ENCODE peak calls at places on chromosomes 2 and 18, in five cellular contexts. X, G, E, M and Z are unnamed samples.

GRCh38 chr2:169141713-169142352 is 72.5 kb downstream of the DHRS9 start:
- DNase-seq in X (peak; percentile 25), G (no peak), E (no peak), M (no peak), Z (peak; percentile 67)

GRCh38 chr2:216117566-216117965 is 8.4 kb downstream of the XRCC5 start:
- DNase-seq in X (no peak), G (no peak), E (no peak), M (no peak), Z (no peak)

GRCh38 chr2:95346738-95347671 is 49.9 kb downstream of the KCNIP3 start:
- DNase-seq in X (peak; percentile 43), G (peak; percentile 81), E (peak; percentile 57), M (peak; percentile 69), Z (no peak)

GRCh38 chr2:30235008-30235655 is 3.8 kb downstream of the LBH start:
- DNase-seq in X (no peak), G (no peak), E (no peak), M (no peak), Z (no peak)

GRCh38 chr18:73199151-73199550 is 331.4 kb upstream of the NETO1 start:
- DNase-seq in X (no peak), G (no peak), E (no peak), M (no peak), Z (no peak)

GRCh38 chr2:44245068-44245861 is 30.0 kb upstream of the SLC3A1 start:
- DNase-seq in X (no peak), G (no peak), E (no peak), M (no peak), Z (peak; percentile 46)

GRCh38 chr2:241903121-241904010 is 33.8 kb downstream of the RTP5 start:
- DNase-seq in X (no peak), G (peak; percentile 75), E (peak; percentile 51), M (peak; percentile 48), Z (peak; percentile 61)

GRCh38 chr18:32773187-32773712 is 427 bp upstream of the KLHL14 start:
- DNase-seq in X (no peak), G (no peak), E (no peak), M (no peak), Z (no peak)

GRCh38 chr2:226981731-226982373 is 146.0 kb downstream of the RHBDD1 start:
- DNase-seq in X (no peak), G (no peak), E (no peak), M (no peak), Z (no peak)

GRCh38 chr2:197599285-197599965 is 76.0 kb downstream of the RFTN2 start:
- DNase-seq in X (no peak), G (no peak), E (no peak), M (no peak), Z (no peak)

GRCh38 chr18:51107082-51107481 is 77.1 kb downstream of the SMAD4 start:
- DNase-seq in X (no peak), G (peak; percentile 48), E (no peak), M (no peak), Z (no peak)

GRCh38 chr2:6841537-6842287 is 24.0 kb downstream of the CMPK2 start:
- DNase-seq in X (no peak), G (no peak), E (no peak), M (no peak), Z (no peak)

GRCh38 chr2:32614069-32614468 is 13.8 kb upstream of the TTC27 start:
- DNase-seq in X (no peak), G (no peak), E (no peak), M (no peak), Z (no peak)

GRCh38 chr2:224175010-224175409 is 135.9 kb upstream of the SERPINE2 start:
- DNase-seq in X (no peak), G (no peak), E (no peak), M (no peak), Z (no peak)

GRCh38 chr18:52370841-52371240 is 30.8 kb downstream of the DCC start:
- DNase-seq in X (no peak), G (no peak), E (no peak), M (no peak), Z (no peak)

GRCh38 chr2:109421101-109421500 is 192.7 kb downstream of the SEPTIN10 start:
- DNase-seq in X (no peak), G (peak; percentile 58), E (peak; percentile 22), M (no peak), Z (no peak)
- H3K27ac ChIP-seq in X (no peak overlapping the region), G (no peak overlapping the region), E (no peak overlapping the region), M (no peak overlapping the region), Z (no peak overlapping the region)

GRCh38 chr18:62850619-62851306 is 135.4 kb downstream of the PHLPP1 start:
- DNase-seq in X (no peak), G (no peak), E (no peak), M (no peak), Z (no peak)
- H3K27ac ChIP-seq in X (peak overlapping the region; percentile 71), G (no peak overlapping the region), E (no peak overlapping the region), M (no peak overlapping the region), Z (no peak overlapping the region)

DNA sequence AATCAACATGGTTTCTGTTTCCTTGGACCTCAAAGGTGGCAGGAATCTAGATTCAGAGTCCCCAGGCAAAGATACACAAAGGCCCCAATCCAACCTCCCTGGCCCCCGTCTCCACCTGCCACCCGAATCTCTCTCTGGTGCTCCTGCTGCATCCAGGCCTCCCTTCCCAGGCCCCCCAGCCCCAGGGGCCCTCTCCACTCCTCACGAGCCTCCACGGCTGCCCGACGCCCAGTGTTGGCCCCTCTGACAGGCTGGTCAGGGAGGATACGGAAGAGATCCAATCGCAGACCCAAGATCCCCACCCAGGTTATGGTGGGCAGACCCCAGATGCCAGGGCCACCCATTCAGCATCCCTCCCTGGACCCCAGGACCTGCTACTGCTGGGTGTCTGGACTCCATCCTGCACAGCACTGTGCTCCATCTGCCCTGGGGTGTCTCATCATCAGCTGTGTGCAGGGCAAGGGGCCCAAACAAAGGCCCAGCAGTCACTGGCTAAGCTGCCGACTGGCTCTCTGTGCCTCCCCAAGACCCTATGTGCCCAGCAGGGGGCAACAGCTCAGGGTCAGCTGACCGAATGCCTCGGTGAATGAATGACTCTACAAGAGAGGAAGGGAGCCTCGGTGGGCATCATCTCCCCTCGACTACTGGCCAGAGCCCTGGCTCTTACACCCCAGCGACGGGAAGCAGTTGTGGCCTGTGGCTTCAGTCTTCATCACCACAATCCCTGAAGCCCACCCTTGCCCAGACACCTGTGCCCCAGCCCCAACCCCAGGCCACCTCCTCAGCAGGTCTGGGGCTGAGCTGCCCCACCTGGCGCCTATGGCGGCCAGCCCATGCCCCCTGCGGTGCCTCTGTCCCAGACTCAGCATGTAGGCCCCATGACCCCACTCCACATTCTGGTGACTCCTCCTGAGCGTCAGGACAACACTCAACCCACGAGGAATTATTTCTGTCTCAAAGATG is 2.0 kb upstream of the GPR17 start:
- DNase-seq in X (no peak), G (no peak), E (no peak), M (no peak), Z (peak; percentile 3)
- H3K27ac ChIP-seq in X (no peak overlapping the region), G (no peak overlapping the region), E (no peak overlapping the region), M (no peak overlapping the region), Z (no peak overlapping the region)

DNA sequence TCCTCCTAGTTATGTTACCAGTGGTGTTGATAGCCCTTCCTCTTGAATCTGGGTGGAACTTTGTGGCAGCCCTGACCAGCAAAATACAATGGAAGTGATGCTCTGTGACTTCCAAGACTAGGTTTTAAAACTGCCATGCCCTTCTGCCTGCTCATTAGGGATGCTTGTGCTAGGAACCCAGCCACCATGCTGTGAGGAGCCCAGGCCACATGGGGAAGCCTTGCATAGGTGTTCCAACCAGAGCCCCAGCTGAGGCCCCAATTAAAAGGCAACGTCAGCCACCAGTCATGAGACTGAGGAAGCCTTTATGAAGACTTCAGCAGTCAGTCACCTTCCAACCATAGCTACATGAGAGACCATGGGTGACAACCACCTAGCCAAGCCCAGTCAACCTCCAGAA is 14.0 kb upstream of the MAPRE2 start:
- DNase-seq in X (no peak), G (no peak), E (no peak), M (no peak), Z (peak; percentile 24)
- H3K27ac ChIP-seq in X (no peak overlapping the region), G (no peak overlapping the region), E (no peak overlapping the region), M (no peak overlapping the region), Z (no peak overlapping the region)

DNA sequence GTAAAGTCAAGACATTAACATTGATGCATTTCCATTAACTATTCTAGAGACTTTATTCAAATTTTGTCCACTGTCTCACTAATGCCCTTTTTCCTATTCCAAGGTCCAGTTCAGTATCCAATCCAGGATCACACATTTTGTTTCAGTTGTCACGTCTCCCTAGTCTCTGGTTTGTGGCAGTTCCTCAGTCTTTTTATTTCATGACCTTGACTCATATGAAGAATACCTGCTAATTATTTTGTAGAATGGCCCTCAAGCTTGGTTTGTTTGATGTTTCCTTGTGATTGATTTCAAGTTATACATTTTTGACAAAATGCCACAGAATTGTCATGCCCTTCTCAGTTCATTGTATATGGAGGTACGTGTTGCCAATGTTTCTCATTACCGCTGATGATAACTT is 145.2 kb downstream of the FHOD3 start:
- DNase-seq in X (no peak), G (no peak), E (no peak), M (no peak), Z (no peak)
- H3K27ac ChIP-seq in X (no peak overlapping the region), G (no peak overlapping the region), E (no peak overlapping the region), M (no peak overlapping the region), Z (no peak overlapping the region)

DNA sequence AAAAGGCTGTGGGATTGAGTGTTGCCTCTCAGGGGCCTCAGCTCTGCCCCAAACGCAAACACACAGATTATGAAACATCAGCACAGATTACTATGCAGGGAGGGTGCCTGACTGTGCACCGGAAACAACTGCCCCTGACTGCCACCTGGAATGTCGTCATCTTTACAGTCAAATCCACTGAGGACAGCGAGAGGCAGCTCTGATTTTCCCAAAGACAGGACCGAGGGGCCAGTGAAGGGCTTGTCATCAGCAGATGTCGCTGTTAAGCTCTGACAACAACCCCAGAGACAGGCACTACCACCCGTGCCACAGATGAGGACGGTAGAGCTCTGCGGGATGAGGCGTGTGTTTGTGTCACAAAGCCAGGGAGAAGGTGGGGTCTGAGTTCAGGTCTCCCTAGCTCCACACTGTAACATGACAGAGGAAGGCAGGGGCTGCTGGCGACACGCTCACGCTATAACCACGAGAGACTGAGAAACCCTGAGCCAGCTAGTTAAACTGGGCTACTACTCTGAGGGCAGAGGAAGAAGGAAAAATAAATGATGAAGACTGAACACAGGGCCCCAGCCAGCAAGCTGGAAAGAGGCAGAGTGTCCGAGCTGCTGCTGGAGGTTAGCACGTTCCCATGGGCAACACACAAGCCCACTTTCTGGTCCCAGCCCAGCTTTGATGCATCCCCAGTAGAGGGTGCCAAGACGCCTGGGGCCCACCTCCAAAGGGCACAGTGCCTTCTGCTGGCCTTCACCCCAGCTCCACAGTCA is 47.0 kb downstream of the PARD6G start:
- DNase-seq in X (no peak), G (no peak), E (no peak), M (no peak), Z (no peak)
- H3K27ac ChIP-seq in X (no peak overlapping the region), G (no peak overlapping the region), E (no peak overlapping the region), M (no peak overlapping the region), Z (no peak overlapping the region)

GRCh38 chr2:101704816-101705565 is 7.5 kb downstream of the MAP4K4 start:
- DNase-seq in X (no peak), G (no peak), E (no peak), M (no peak), Z (no peak)
- H3K27ac ChIP-seq in X (no peak overlapping the region), G (no peak overlapping the region), E (no peak overlapping the region), M (no peak overlapping the region), Z (no peak overlapping the region)

GRCh38 chr18:5419601-5420000 is 124.1 kb upstream of the ZBTB14 start:
- DNase-seq in X (no peak), G (no peak), E (no peak), M (no peak), Z (no peak)

GRCh38 chr18:5416112-5416511 is 120.6 kb upstream of the ZBTB14 start:
- DNase-seq in X (no peak), G (no peak), E (no peak), M (no peak), Z (no peak)

GRCh38 chr18:5415665-5416064 is 120.1 kb upstream of the ZBTB14 start:
- DNase-seq in X (no peak), G (no peak), E (no peak), M (no peak), Z (no peak)

GRCh38 chr18:5418985-5419495 is 123.5 kb upstream of the ZBTB14 start:
- DNase-seq in X (no peak), G (no peak), E (no peak), M (no peak), Z (no peak)

GRCh38 chr18:5417342-5417741 is 121.8 kb upstream of the ZBTB14 start:
- DNase-seq in X (no peak), G (no peak), E (no peak), M (no peak), Z (no peak)
- H3K27ac ChIP-seq in X (no peak overlapping the region), G (no peak overlapping the region), E (no peak overlapping the region), M (no peak overlapping the region), Z (peak overlapping the region; percentile 25)